ENCODE peak calls at places on chromosomes 7 and 10, in ten cellular contexts. C is lower lobe of right lung; G is heart right ventricle; W is AG04450; D is AG09319; F is CD8-positive, alpha-beta T cell; Z is thoracic aorta; M is fibroblast of pulmonary artery; P is HCT116; N is left ventricle myocardium inferior. Q is an unnamed sample.

GRCh38 chr7:12458520-12459131 is 55.0 kb upstream of the VWDE start:
- DNase-seq in P (peak), F (no peak), M (peak), N (no peak), Z (no peak), D (peak), W (no peak), C (no peak), G (no peak), Q (peak)

GRCh38 chr7:131372554-131372953 is 44.9 kb downstream of the MKLN1 start:
- DNase-seq in F (no peak), W (no peak), P (no peak), G (no peak), D (no peak), Z (no peak), N (no peak), C (no peak), M (no peak), Q (no peak)

GRCh38 chr10:113347508-113347907 is 205.3 kb upstream of the HABP2 start:
- DNase-seq in D (no peak), P (no peak), M (no peak), C (no peak), G (peak), F (no peak), N (peak), Z (peak), W (no peak), Q (no peak)

GRCh38 chr10:44325878-44326277 is 59.0 kb downstream of the CXCL12 start:
- DNase-seq in C (no peak), D (no peak), W (no peak), P (no peak), M (no peak), N (no peak), Z (no peak), F (no peak), G (no peak), Q (no peak)

GRCh38 chr10:42951486-42952251 is 125.2 kb upstream of the RET start:
- DNase-seq in G (peak), C (peak), D (no peak), N (peak), W (no peak), F (no peak), P (no peak), Z (no peak), M (peak), Q (no peak)

GRCh38 chr10:113232928-113233511 is 283.0 kb downstream of the TCF7L2 start:
- DNase-seq in F (no peak), D (no peak), P (no peak), M (no peak), G (no peak), W (no peak), N (no peak), Z (no peak), C (no peak), Q (peak)

GRCh38 chr7:31663072-31663471 is 23.9 kb upstream of the PPP1R17 start:
- DNase-seq in F (no peak), W (no peak), C (no peak), Z (no peak), M (no peak), G (no peak), D (no peak), P (no peak), N (no peak), Q (no peak)

GRCh38 chr7:130108809-130109208 is 38.5 kb downstream of the KLHDC10 start:
- DNase-seq in D (no peak), F (no peak), P (no peak), Z (no peak), W (no peak), N (no peak), M (no peak), C (no peak), G (no peak), Q (no peak)

GRCh38 chr7:13508586-13508985 is 480.9 kb downstream of the ETV1 start:
- DNase-seq in Z (no peak), M (no peak), P (no peak), N (no peak), C (no peak), D (no peak), W (no peak), G (no peak), F (no peak), Q (no peak)

GRCh38 chr7:11830582-11831382 is 1.2 kb downstream of the THSD7A start:
- DNase-seq in M (peak), C (no peak), Z (no peak), F (no peak), D (no peak), N (no peak), P (no peak), G (no peak), W (no peak), Q (no peak)

GRCh38 chr7:142714375-142714774 is 34.9 kb upstream of the PRSS1 start:
- DNase-seq in G (no peak), Z (no peak), W (no peak), N (no peak), D (no peak), M (no peak), F (peak), C (no peak), P (no peak), Q (no peak)

GRCh38 chr10:6410830-6411229 is 169.2 kb downstream of the PRKCQ start:
- DNase-seq in P (no peak), F (no peak), G (no peak), M (no peak), N (no peak), D (no peak), Z (no peak), C (no peak), W (no peak), Q (no peak)

GRCh38 chr10:6406220-6407033 is 173.6 kb downstream of the PRKCQ start:
- DNase-seq in F (no peak), M (peak), G (no peak), N (no peak), C (no peak), Z (no peak), P (peak), D (no peak), W (no peak), Q (peak)

GRCh38 chr10:6407034-6407721 is 172.9 kb downstream of the PRKCQ start:
- DNase-seq in P (no peak), C (no peak), Z (no peak), D (no peak), G (no peak), W (no peak), N (no peak), F (no peak), M (no peak), Q (no peak)

GRCh38 chr10:6409982-6410694 is 169.9 kb downstream of the PRKCQ start:
- DNase-seq in W (peak), C (no peak), G (peak), Z (no peak), F (peak), N (no peak), P (no peak), D (no peak), M (peak), Q (no peak)

DNA sequence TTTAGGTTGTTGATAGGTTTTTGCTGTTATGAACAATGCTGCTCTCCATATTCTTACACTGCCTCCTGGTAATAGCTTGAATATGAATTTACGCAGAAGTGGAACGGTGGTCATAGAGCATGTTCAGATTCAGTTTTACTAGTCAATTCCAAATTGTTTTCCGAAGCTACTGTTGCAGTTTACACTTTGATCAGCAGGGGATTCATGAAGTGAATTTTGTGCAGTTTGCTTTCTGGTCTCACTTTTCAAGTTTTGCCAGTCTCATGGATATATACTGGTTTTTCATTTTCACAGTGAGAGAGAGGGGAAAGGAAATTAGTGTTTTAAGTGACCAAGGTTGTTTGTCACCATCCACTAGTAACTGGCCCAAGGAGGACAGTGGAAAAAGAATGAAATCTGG is 171.3 kb downstream of the PRKCQ start:
- DNase-seq in D (no peak), M (no peak), Z (no peak), P (no peak), N (no peak), F (no peak), C (no peak), G (no peak), W (no peak), Q (no peak)
- TF ChIP-seq CTCF in D (no peak), M (peak), Z (no peak), P (peak), N (no peak), F (no peak), C (no peak), G (no peak), W (peak), Q (no peak)

DNA sequence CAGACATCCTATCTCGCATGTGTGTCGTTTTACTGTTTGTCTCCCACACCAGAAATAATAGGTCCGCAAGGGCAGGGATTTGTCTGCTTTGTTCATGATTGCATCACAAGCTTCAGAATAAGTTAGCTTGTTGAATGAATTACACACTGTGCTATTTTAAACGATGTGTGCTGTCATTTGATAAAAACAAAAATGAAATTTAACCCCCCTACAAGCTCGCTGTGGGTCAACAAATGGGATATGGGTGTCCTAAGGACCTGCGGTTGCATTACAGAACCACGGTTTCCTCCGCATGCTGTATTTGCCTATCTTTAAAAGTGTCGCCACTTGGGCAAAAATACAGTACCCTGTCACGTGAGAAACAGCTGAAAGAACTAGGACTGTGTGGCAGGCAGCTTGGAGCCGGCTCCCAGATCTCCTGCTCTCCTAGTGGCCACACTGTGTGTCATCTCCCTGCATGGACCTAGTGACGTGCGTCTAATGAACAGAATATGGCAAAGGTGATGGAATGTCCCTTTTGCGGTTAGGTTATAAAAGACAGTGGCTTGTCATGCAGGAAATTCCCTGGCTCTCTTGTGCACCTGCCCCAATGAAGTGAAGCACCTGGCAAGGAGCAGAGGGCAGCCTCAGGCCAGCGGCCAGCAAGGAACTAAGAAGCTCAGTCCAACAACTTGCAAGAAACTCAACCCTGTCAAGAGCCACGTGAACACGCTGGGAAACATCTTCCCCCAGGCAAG is 32.9 kb upstream of the CRYGN start:
- DNase-seq in F (no peak), M (peak), P (no peak), G (no peak), W (no peak), N (no peak), C (no peak), Z (no peak), D (no peak), Q (peak)
- TF ChIP-seq CTCF in F (no peak), M (no peak), P (no peak), G (no peak), W (no peak), N (peak), C (no peak), Z (no peak), D (no peak), Q (no peak)

DNA sequence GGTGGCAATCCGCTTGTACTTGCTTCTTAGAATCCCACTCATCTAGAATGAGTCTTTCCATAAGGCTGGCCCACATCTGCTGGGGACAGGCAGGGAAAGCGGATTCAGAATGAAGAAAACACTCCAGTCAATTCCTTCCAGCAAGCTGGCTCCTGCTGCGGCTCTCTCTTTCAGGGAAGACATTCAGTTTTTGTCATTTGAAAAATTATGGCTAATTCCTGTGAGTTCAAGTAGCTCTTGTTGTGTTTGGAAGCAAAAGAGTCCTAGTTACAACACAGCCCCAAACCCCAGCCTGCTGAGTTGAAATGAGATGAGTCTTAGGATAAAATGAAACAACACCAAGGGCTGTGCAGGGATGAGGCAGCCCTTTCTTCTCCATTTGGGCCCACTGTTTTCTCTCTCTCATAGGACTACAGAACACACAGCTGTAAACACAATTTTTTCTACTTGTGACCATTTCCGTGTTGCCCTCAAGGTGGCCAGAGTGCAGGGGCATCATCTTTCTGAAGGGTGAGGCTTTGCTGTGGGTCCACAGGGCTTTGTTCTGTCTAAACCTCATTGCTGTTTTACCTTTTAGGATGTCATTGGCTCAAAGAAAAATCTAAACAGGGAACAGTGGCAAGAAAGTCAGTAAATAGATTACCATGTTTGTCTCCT is 90.8 kb upstream of the EEPD1 start:
- DNase-seq in D (no peak), P (no peak), C (no peak), M (no peak), G (no peak), F (no peak), Z (no peak), W (no peak), N (no peak), Q (no peak)
- TF ChIP-seq CTCF in D (no peak), P (peak), C (no peak), M (no peak), G (no peak), F (no peak), Z (no peak), W (peak), N (no peak), Q (no peak)

DNA sequence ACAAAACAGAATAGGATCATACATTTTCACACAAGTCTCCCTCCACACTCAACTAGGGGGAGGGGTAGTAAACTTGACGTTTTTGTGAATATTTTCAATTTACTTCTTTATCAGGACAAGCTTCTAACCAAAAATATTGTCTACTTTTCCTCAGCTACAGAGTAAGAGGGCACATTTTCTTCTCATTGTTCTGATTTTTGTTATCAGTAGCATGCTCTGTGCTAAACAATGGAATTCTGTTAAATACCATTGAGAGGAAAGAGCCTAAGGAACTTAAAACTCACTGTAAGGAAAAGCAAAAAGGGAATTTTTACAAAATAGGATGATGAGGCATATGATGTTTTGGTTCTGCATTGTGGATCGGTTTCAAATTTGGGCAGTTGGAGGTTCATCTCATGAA is 41.2 kb downstream of the ANLN start:
- DNase-seq in G (no peak), M (peak), N (no peak), F (no peak), Z (no peak), C (no peak), W (no peak), P (no peak), D (no peak), Q (no peak)
- TF ChIP-seq CTCF in G (no peak), M (no peak), N (no peak), F (no peak), Z (no peak), C (no peak), W (no peak), P (no peak), D (no peak), Q (no peak)

GRCh38 chr10:11482306-11482705 is 129.1 kb downstream of the USP6NL start:
- DNase-seq in D (no peak), F (no peak), W (no peak), C (no peak), N (no peak), G (no peak), P (no peak), Z (no peak), M (no peak), Q (no peak)
- TF ChIP-seq CTCF in D (no peak), F (no peak), W (no peak), C (no peak), N (no peak), G (no peak), P (no peak), Z (no peak), M (no peak), Q (no peak)

GRCh38 chr10:122879339-122880273 is at the start of gene FAM24B:
- DNase-seq in D (peak), N (peak), P (peak), C (peak), W (peak), G (peak), M (peak), F (peak), Z (peak), Q (peak)
- TF ChIP-seq CTCF in D (no peak), N (no peak), P (no peak), C (no peak), W (no peak), G (no peak), M (no peak), F (no peak), Z (no peak), Q (no peak)

GRCh38 chr10:61163403-61163802 is 219.4 kb upstream of the RHOBTB1 start:
- DNase-seq in P (no peak), D (no peak), F (no peak), W (no peak), C (no peak), N (no peak), Z (no peak), G (no peak), M (no peak), Q (no peak)

GRCh38 chr10:61166065-61166464 is 222.1 kb upstream of the RHOBTB1 start:
- DNase-seq in C (no peak), P (no peak), D (no peak), W (no peak), N (no peak), M (no peak), Z (no peak), F (no peak), G (no peak), Q (no peak)

GRCh38 chr10:61166489-61166888 is 222.5 kb upstream of the RHOBTB1 start:
- DNase-seq in W (no peak), M (no peak), Z (no peak), D (no peak), G (no peak), F (no peak), N (no peak), C (no peak), P (no peak), Q (no peak)

GRCh38 chr10:61160253-61160652 is 216.3 kb upstream of the RHOBTB1 start:
- DNase-seq in N (no peak), D (no peak), P (no peak), F (no peak), W (peak), G (no peak), M (peak), Z (no peak), C (no peak), Q (no peak)

GRCh38 chr10:61164458-61165160 is 220.6 kb upstream of the RHOBTB1 start:
- DNase-seq in W (no peak), C (peak), F (no peak), D (no peak), Z (no peak), P (no peak), G (peak), M (peak), N (peak), Q (no peak)
- TF ChIP-seq CTCF in W (no peak), C (no peak), F (no peak), D (no peak), Z (no peak), P (no peak), G (no peak), M (no peak), N (no peak), Q (no peak)

GRCh38 chr10:34148258-34148657 is 666.8 kb downstream of the PARD3 start:
- DNase-seq in Z (no peak), P (no peak), C (no peak), M (no peak), G (no peak), D (no peak), N (no peak), F (no peak), W (no peak), Q (no peak)
- TF ChIP-seq CTCF in Z (no peak), P (no peak), C (no peak), M (no peak), G (no peak), D (no peak), N (no peak), F (no peak), W (no peak), Q (no peak)

DNA sequence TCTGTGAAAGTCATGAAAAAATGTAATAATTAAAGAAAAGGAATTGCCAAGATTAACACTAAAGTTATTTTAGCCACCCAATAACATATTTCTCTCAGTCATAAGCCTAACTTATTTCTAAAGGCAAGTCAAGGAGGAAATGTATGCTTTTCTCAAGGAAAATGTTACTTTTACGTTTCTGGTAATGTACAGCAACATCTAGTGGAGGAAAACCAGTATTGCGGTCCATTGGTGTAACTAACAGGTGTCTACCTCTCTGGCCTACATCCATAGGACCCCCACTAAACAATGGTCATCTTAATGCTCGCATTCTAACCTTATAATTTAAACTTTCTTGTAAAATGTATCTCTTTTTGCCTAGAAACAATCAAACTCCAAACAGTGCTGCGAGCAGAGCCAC is 437.5 kb downstream of the KIF20B start:
- DNase-seq in N (no peak), D (no peak), Z (no peak), C (no peak), W (no peak), P (no peak), F (no peak), G (no peak), M (peak), Q (no peak)
- TF ChIP-seq CTCF in N (peak), D (no peak), Z (no peak), C (peak), W (peak), P (peak), F (no peak), G (peak), M (peak), Q (peak)

GRCh38 chr7:1709281-1709680 is 39.2 kb downstream of the ELFN1 start:
- DNase-seq in D (no peak), P (no peak), Z (no peak), M (no peak), F (no peak), C (no peak), W (no peak), G (no peak), N (no peak), Q (no peak)

GRCh38 chr7:1706381-1706720 is 36.3 kb downstream of the ELFN1 start:
- DNase-seq in N (no peak), F (no peak), D (no peak), G (no peak), C (no peak), Z (no peak), M (no peak), P (no peak), W (no peak), Q (no peak)

GRCh38 chr7:1708640-1709249 is 38.7 kb downstream of the ELFN1 start:
- DNase-seq in G (no peak), C (peak), M (no peak), N (no peak), D (no peak), P (no peak), W (no peak), F (no peak), Z (no peak), Q (no peak)

GRCh38 chr7:1706721-1707613 is 36.9 kb downstream of the ELFN1 start:
- DNase-seq in N (no peak), W (no peak), F (no peak), G (no peak), P (no peak), D (no peak), Z (no peak), M (no peak), C (peak), Q (peak)

GRCh38 chr7:1707756-1708611 is 37.9 kb downstream of the ELFN1 start:
- DNase-seq in D (no peak), P (no peak), W (no peak), G (no peak), M (no peak), N (no peak), C (peak), F (no peak), Z (no peak), Q (no peak)
- TF ChIP-seq CTCF in D (peak), P (peak), W (no peak), G (no peak), M (peak), N (no peak), C (no peak), F (no peak), Z (peak), Q (peak)